ENCODE peak calls at places on chromosomes 16 and 17, in six cellular contexts. One of them, this sample, is unnamed.

GRCh38 chr17:57099165-57099564 is 14.1 kb downstream of the AKAP1 start:
- DNase-seq in tibial nerve: no peak
- DNase-seq in HCT116: no peak
- DNase-seq in Peyer's patch: no peak
- DNase-seq in fibroblast of lung: no peak
- DNase-seq in transverse colon: no peak
- DNase-seq in this sample: no peak

GRCh38 chr16:46884513-46885293 is 541 bp downstream of the GPT2 start:
- DNase-seq in tibial nerve: no peak
- DNase-seq in transverse colon: peak
- DNase-seq in fibroblast of lung: no peak
- DNase-seq in HCT116: no peak
- DNase-seq in Peyer's patch: no peak
- DNase-seq in this sample: no peak

GRCh38 chr16:86074651-86075487 is 175.9 kb downstream of the IRF8 start:
- DNase-seq in tibial nerve: no peak
- DNase-seq in transverse colon: peak
- DNase-seq in Peyer's patch: peak
- DNase-seq in HCT116: no peak
- DNase-seq in fibroblast of lung: peak
- DNase-seq in this sample: no peak

GRCh38 chr17:61451538-61452300 is 503 bp upstream of the TBX4 start:
- DNase-seq in tibial nerve: no peak
- DNase-seq in fibroblast of lung: peak
- DNase-seq in HCT116: no peak
- DNase-seq in transverse colon: no peak
- DNase-seq in Peyer's patch: no peak
- DNase-seq in this sample: no peak

GRCh38 chr17:80071116-80071980 is 30.0 kb upstream of the GAA start:
- DNase-seq in tibial nerve: peak
- DNase-seq in transverse colon: peak
- DNase-seq in fibroblast of lung: peak
- DNase-seq in Peyer's patch: peak
- DNase-seq in HCT116: no peak
- DNase-seq in this sample: no peak

GRCh38 chr17:70144260-70144846 is 25.0 kb upstream of the KCNJ2 start:
- DNase-seq in fibroblast of lung: peak
- DNase-seq in tibial nerve: no peak
- DNase-seq in Peyer's patch: no peak
- DNase-seq in HCT116: peak
- DNase-seq in transverse colon: no peak
- DNase-seq in this sample: peak

GRCh38 chr17:47741109-47741792 is 8.2 kb downstream of the TBX21 start:
- DNase-seq in transverse colon: no peak
- DNase-seq in Peyer's patch: no peak
- DNase-seq in tibial nerve: no peak
- DNase-seq in HCT116: no peak
- DNase-seq in fibroblast of lung: no peak
- DNase-seq in this sample: no peak

GRCh38 chr16:49189286-49189685 is 92.4 kb downstream of the CBLN1 start:
- DNase-seq in Peyer's patch: no peak
- DNase-seq in tibial nerve: no peak
- DNase-seq in transverse colon: no peak
- DNase-seq in HCT116: no peak
- DNase-seq in fibroblast of lung: no peak
- DNase-seq in this sample: peak

GRCh38 chr17:71460943-71461342 is 659.9 kb upstream of the SOX9 start:
- DNase-seq in fibroblast of lung: peak
- DNase-seq in transverse colon: peak
- DNase-seq in Peyer's patch: no peak
- DNase-seq in HCT116: peak
- DNase-seq in tibial nerve: no peak
- DNase-seq in this sample: no peak

GRCh38 chr17:20890338-20890737 is 152.5 kb downstream of the USP22 start:
- DNase-seq in HCT116: no peak
- DNase-seq in transverse colon: no peak
- DNase-seq in fibroblast of lung: no peak
- DNase-seq in Peyer's patch: no peak
- DNase-seq in tibial nerve: no peak
- DNase-seq in this sample: no peak

DNA sequence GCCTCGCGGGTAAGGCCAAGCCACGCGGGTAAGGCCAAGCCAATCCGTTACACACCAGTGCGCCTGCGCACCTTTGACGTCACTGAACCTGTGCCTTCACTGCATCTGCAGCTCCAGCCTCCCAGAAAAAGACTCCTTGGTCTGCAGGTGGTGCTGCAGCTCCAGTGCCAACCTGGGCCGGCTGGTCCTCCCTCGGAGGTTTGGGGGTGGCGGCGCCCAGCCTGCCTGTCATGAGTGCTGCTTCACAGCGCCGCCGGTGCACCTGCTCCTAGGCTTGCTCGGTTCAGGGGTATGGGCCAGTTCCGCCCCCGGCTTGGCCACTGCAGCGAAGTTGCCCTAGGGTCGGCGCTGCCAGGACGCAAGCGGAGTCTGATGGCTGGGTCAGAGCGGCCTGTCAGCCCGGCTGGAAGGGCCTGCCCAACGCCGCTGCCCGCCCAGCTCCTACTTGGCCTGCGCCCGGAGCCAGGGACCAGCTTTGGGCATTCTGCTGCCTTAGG is 146.6 kb downstream of the USP22 start:
- DNase-seq in HCT116: no peak
- DNase-seq in fibroblast of lung: no peak
- DNase-seq in transverse colon: peak
- DNase-seq in Peyer's patch: no peak
- DNase-seq in tibial nerve: no peak
- DNase-seq in this sample: no peak
- TF ChIP-seq CTCF in HCT116: no peak
- TF ChIP-seq CTCF in fibroblast of lung: no peak
- TF ChIP-seq CTCF in transverse colon: no peak
- TF ChIP-seq CTCF in Peyer's patch: peak
- TF ChIP-seq CTCF in tibial nerve: no peak
- TF ChIP-seq CTCF in this sample: no peak

GRCh38 chr17:50799582-50799981 is 32.3 kb upstream of the ANKRD40CL start:
- DNase-seq in fibroblast of lung: no peak
- DNase-seq in transverse colon: no peak
- DNase-seq in Peyer's patch: no peak
- DNase-seq in tibial nerve: no peak
- DNase-seq in HCT116: no peak
- DNase-seq in this sample: no peak
- H3K27ac ChIP-seq in fibroblast of lung: no peak
- H3K27ac ChIP-seq in transverse colon: no peak
- H3K27ac ChIP-seq in Peyer's patch: no peak
- H3K27ac ChIP-seq in tibial nerve: no peak
- H3K27ac ChIP-seq in HCT116: no peak
- H3K27ac ChIP-seq in this sample: peak

DNA sequence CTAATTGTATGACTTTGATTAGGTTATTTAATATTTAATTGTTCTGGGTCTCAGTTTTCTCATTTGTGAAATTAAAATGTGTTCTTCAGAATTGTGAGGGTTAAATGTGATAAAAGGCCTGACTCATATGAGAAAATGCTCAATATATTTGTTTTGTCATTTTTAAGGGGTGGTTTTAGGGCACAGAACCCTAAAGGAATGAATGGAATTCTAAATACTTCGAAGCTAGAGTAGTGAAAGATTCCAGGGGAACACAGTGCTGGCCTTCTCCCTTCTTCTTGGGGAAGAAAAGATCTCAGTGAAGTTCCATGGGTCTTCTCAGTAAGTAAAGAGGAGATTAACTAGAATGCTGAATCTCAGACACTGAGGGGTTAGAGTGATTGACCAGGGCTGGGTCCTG is 3.9 kb upstream of the SMPD3 start:
- DNase-seq in fibroblast of lung: no peak
- DNase-seq in Peyer's patch: no peak
- DNase-seq in tibial nerve: no peak
- DNase-seq in transverse colon: no peak
- DNase-seq in HCT116: no peak
- DNase-seq in this sample: no peak
- TF ChIP-seq CTCF in fibroblast of lung: no peak
- TF ChIP-seq CTCF in Peyer's patch: no peak
- TF ChIP-seq CTCF in tibial nerve: no peak
- TF ChIP-seq CTCF in transverse colon: no peak
- TF ChIP-seq CTCF in HCT116: no peak
- TF ChIP-seq CTCF in this sample: no peak

GRCh38 chr16:19715566-19715965 is 2.5 kb downstream of the KNOP1 start:
- DNase-seq in transverse colon: no peak
- DNase-seq in Peyer's patch: no peak
- DNase-seq in HCT116: no peak
- DNase-seq in tibial nerve: no peak
- DNase-seq in fibroblast of lung: no peak
- DNase-seq in this sample: peak
- H3K27ac ChIP-seq in transverse colon: peak
- H3K27ac ChIP-seq in Peyer's patch: peak
- H3K27ac ChIP-seq in HCT116: no peak
- H3K27ac ChIP-seq in tibial nerve: no peak
- H3K27ac ChIP-seq in fibroblast of lung: no peak
- H3K27ac ChIP-seq in this sample: peak

GRCh38 chr17:65794572-65794971 is 233.1 kb upstream of the AXIN2 start:
- DNase-seq in fibroblast of lung: peak
- DNase-seq in HCT116: peak
- DNase-seq in tibial nerve: no peak
- DNase-seq in Peyer's patch: no peak
- DNase-seq in transverse colon: no peak
- DNase-seq in this sample: peak
- TF ChIP-seq CTCF in fibroblast of lung: peak
- TF ChIP-seq CTCF in HCT116: peak
- TF ChIP-seq CTCF in tibial nerve: no peak
- TF ChIP-seq CTCF in Peyer's patch: peak
- TF ChIP-seq CTCF in transverse colon: peak
- TF ChIP-seq CTCF in this sample: peak

GRCh38 chr16:23137818-23138217 is 11.4 kb downstream of the USP31 start:
- DNase-seq in HCT116: no peak
- DNase-seq in Peyer's patch: no peak
- DNase-seq in transverse colon: no peak
- DNase-seq in tibial nerve: no peak
- DNase-seq in fibroblast of lung: no peak
- DNase-seq in this sample: no peak

GRCh38 chr16:23141033-23141432 is 8.2 kb downstream of the USP31 start:
- DNase-seq in HCT116: no peak
- DNase-seq in Peyer's patch: no peak
- DNase-seq in tibial nerve: no peak
- DNase-seq in transverse colon: no peak
- DNase-seq in fibroblast of lung: no peak
- DNase-seq in this sample: no peak

GRCh38 chr16:23140082-23140481 is 9.2 kb downstream of the USP31 start:
- DNase-seq in fibroblast of lung: no peak
- DNase-seq in HCT116: no peak
- DNase-seq in tibial nerve: no peak
- DNase-seq in Peyer's patch: no peak
- DNase-seq in transverse colon: no peak
- DNase-seq in this sample: no peak

GRCh38 chr16:23134274-23134673 is 15.0 kb downstream of the USP31 start:
- DNase-seq in tibial nerve: no peak
- DNase-seq in transverse colon: peak
- DNase-seq in Peyer's patch: no peak
- DNase-seq in fibroblast of lung: peak
- DNase-seq in HCT116: no peak
- DNase-seq in this sample: no peak

DNA sequence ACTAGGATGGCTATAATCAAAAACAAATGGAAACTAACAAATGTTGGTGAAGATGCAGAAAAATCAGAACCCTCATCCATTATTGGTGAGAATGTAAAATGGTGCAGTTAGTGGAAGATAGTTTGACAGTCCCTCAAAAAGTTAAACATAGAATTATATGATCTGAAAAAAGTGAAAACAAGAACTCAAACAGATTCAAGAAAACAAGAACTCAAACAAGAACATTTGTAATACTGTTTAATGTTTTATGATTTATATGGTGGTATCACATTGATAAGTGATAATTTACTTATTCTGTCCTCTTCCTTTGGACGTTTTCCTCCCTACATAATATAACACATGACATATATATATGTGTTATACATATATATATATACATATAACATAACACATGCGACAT is 12.0 kb downstream of the USP31 start:
- DNase-seq in transverse colon: no peak
- DNase-seq in tibial nerve: no peak
- DNase-seq in fibroblast of lung: no peak
- DNase-seq in Peyer's patch: no peak
- DNase-seq in HCT116: no peak
- DNase-seq in this sample: no peak
- H3K27ac ChIP-seq in transverse colon: no peak
- H3K27ac ChIP-seq in tibial nerve: no peak
- H3K27ac ChIP-seq in fibroblast of lung: no peak
- H3K27ac ChIP-seq in Peyer's patch: no peak
- H3K27ac ChIP-seq in HCT116: no peak
- H3K27ac ChIP-seq in this sample: no peak

DNA sequence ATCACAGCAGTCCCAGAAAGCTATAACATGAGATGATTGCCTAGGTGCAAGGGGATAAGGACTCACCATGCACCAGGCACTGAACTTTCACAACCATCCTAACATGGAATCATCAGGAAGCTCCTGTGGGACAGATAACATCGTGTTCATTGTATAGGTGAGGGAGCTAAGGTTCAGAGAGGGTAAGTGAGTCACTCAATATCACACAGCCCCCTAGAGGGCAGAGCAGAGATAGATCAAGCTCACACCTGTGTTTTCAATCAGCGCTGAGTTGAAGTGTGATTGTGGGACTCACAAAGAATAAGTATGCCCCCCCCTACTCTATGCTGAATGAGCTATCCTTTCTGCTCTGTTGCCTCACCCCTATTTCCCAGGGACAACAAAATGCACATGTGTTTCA is 377.7 kb upstream of the ERCC4 start:
- DNase-seq in transverse colon: no peak
- DNase-seq in fibroblast of lung: no peak
- DNase-seq in HCT116: no peak
- DNase-seq in tibial nerve: no peak
- DNase-seq in Peyer's patch: no peak
- DNase-seq in this sample: no peak
- TF ChIP-seq CTCF in transverse colon: no peak
- TF ChIP-seq CTCF in fibroblast of lung: no peak
- TF ChIP-seq CTCF in HCT116: no peak
- TF ChIP-seq CTCF in tibial nerve: no peak
- TF ChIP-seq CTCF in Peyer's patch: no peak
- TF ChIP-seq CTCF in this sample: no peak

DNA sequence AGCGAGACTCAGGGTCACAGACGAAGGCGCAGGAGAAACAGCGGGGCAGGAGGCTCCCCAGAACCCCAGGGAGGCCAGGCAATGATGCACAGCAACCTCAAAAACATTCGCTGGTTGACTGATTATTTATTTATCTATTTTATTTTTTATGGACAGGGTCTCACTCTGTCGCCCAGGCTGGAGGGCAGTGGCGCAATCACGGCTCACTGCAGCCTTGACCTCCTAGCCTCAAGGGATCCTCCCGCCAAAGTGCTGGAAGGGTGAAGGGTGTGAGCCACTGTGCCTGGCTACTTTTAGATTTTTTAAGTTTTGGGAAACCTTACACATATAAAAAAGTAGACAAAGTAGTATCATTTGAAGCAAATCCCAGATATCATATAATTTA is 83.5 kb downstream of the ZNF778 start:
- DNase-seq in transverse colon: no peak
- DNase-seq in tibial nerve: no peak
- DNase-seq in fibroblast of lung: no peak
- DNase-seq in Peyer's patch: no peak
- DNase-seq in HCT116: no peak
- DNase-seq in this sample: no peak
- H3K27ac ChIP-seq in transverse colon: peak
- H3K27ac ChIP-seq in tibial nerve: peak
- H3K27ac ChIP-seq in fibroblast of lung: peak
- H3K27ac ChIP-seq in Peyer's patch: peak
- H3K27ac ChIP-seq in HCT116: no peak
- H3K27ac ChIP-seq in this sample: peak